ENCODE peak calls at places on chromosome 13, in nine cellular contexts. W is astrocyte of the spinal cord, L is C1 segment of cervical spinal cord, J is AG09309, N is right cardiac atrium, V is hypothalamus, O is neural crest cell, B is kidney tubule cell, Y is nucleus accumbens. P is an unnamed sample.

GRCh38 chr13:69291292-69291906 is 816.2 kb upstream of the ATXN8OS start:
- DNase-seq in W (no peak), L (no peak), J (no peak), N (no peak), V (no peak), O (no peak), B (no peak), Y (no peak), P (no peak)

GRCh38 chr13:98419786-98420559 is 156.9 kb downstream of the STK24 start:
- DNase-seq in W (no peak), L (no peak), J (no peak), N (no peak), V (no peak), O (no peak), B (no peak), Y (no peak), P (no peak)

GRCh38 chr13:48873598-48873997 is 102.1 kb upstream of the FNDC3A start:
- DNase-seq in W (peak; percentile 28), L (no peak), J (no peak), N (no peak), V (no peak), O (no peak), B (no peak), Y (no peak), P (no peak)

GRCh38 chr13:113774177-113775107 is 15.4 kb downstream of the TMEM255B start:
- DNase-seq in W (peak; percentile 22), L (no peak), J (no peak), N (no peak), V (no peak), O (no peak), B (peak; percentile 66), Y (no peak), P (no peak)

GRCh38 chr13:101346942-101347728 is 69.2 kb downstream of the NALCN start:
- DNase-seq in W (peak; percentile 13), L (no peak), J (peak; percentile 17), N (no peak), V (no peak), O (no peak), B (no peak), Y (no peak), P (no peak)

GRCh38 chr13:30796132-30796832 is 60.9 kb downstream of the ALOX5AP start:
- DNase-seq in W (peak; percentile 61), L (no peak), J (peak; percentile 48), N (peak; percentile 42), V (no peak), O (no peak), B (peak; percentile 91), Y (no peak), P (no peak)

GRCh38 chr13:107271226-107271625 is 703.3 kb upstream of the ARGLU1 start:
- DNase-seq in W (peak; percentile 68), L (no peak), J (no peak), N (no peak), V (no peak), O (peak; percentile 5), B (peak; percentile 51), Y (no peak), P (no peak)

GRCh38 chr13:33256148-33256547 is 29.4 kb downstream of the STARD13 start:
- DNase-seq in W (no peak), L (no peak), J (no peak), N (no peak), V (no peak), O (no peak), B (peak; percentile 53), Y (no peak), P (no peak)

GRCh38 chr13:81480634-81481033 is 1139.7 kb upstream of the SPRY2 start:
- DNase-seq in W (no peak), L (no peak), J (no peak), N (no peak), V (no peak), O (no peak), B (peak; percentile 40), Y (no peak), P (no peak)